ENCODE peak calls at places on chromosome 6, in four cellular contexts. H is NCI-H1694 treated with DMSO at 0.1 percent for 48 hours; U is CD8-positive, alpha-beta memory T cell; F is T-helper 1 cell. G is an unnamed sample.

GRCh38 chr6:161038229-161039003 is 46.8 kb downstream of the MAP3K4 start:
- DNase-seq in H (no peak), U (no peak), F (no peak), G (peak)

GRCh38 chr6:149147191-149147590 is 170.3 kb upstream of the TAB2 start:
- DNase-seq in H (no peak), U (no peak), F (no peak), G (no peak)

GRCh38 chr6:53432318-53433161 is 83.8 kb upstream of the ELOVL5 start:
- DNase-seq in H (no peak), U (no peak), F (no peak), G (no peak)

GRCh38 chr6:36853325-36853724 is 14.1 kb upstream of the CPNE5 start:
- DNase-seq in H (no peak), U (no peak), F (no peak), G (no peak)

GRCh38 chr6:135215160-135215559 is 34.1 kb downstream of the MYB start:
- DNase-seq in H (no peak), U (no peak), F (no peak), G (no peak)

GRCh38 chr6:28269492-28269891 is 2.5 kb downstream of the ZSCAN26 start:
- DNase-seq in H (no peak), U (no peak), F (no peak), G (no peak)

GRCh38 chr6:157194643-157195042 is 128.7 kb downstream of the TMEM242 start:
- DNase-seq in H (no peak), U (no peak), F (no peak), G (no peak)

GRCh38 chr6:159013229-159013628 is 13.2 kb upstream of the RSPH3 start:
- DNase-seq in H (no peak), U (no peak), F (no peak), G (no peak)

GRCh38 chr6:108676555-108676954 is 115.8 kb downstream of the FOXO3 start:
- DNase-seq in H (no peak), U (no peak), F (no peak), G (no peak)

GRCh38 chr6:46815130-46815529 is 21.9 kb downstream of the MEP1A start:
- DNase-seq in H (no peak), U (no peak), F (no peak), G (no peak)

GRCh38 chr6:4327841-4328240 is 192.5 kb upstream of the ECI2 start:
- DNase-seq in H (no peak), U (no peak), F (no peak), G (no peak)

GRCh38 chr6:47484616-47485015 is 7.0 kb downstream of the CD2AP start:
- DNase-seq in H (no peak), U (no peak), F (no peak), G (no peak)

GRCh38 chr6:140782941-140783340 is 1349.8 kb upstream of the GJE1 start:
- DNase-seq in H (no peak), U (no peak), F (no peak), G (no peak)

GRCh38 chr6:83474309-83474708 is 38.0 kb upstream of the PRSS35 start:
- DNase-seq in H (no peak), U (no peak), F (no peak), G (no peak)

GRCh38 chr6:142047934-142048592 is 84.7 kb upstream of the GJE1 start:
- DNase-seq in H (no peak), U (no peak), F (no peak), G (no peak)

GRCh38 chr6:48378874-48379407 is 267.9 kb upstream of the PTCHD4 start:
- DNase-seq in H (no peak), U (no peak), F (no peak), G (peak)

GRCh38 chr6:88855521-88856152 is 107.8 kb downstream of the RNGTT start:
- DNase-seq in H (peak), U (no peak), F (no peak), G (peak)

GRCh38 chr6:7727951-7728854 is 2.3 kb downstream of the BMP6 start:
- DNase-seq in H (peak), U (no peak), F (no peak), G (no peak)

GRCh38 chr6:100101656-100102055 is 107.6 kb upstream of the MCHR2 start:
- DNase-seq in H (no peak), U (no peak), F (no peak), G (no peak)

GRCh38 chr6:44603044-44603686 is 215.7 kb downstream of the CDC5L start:
- DNase-seq in H (no peak), U (no peak), F (no peak), G (no peak)

GRCh38 chr6:37056439-37057127 is 51.1 kb downstream of the FGD2 start:
- DNase-seq in H (no peak), U (no peak), F (no peak), G (no peak)

GRCh38 chr6:154510144-154510905 is at the start of gene CNKSR3:
- DNase-seq in H (peak), U (no peak), F (no peak), G (no peak)

GRCh38 chr6:167799033-167799933 is 27.4 kb upstream of the AFDN start:
- DNase-seq in H (peak), U (no peak), F (no peak), G (peak)

GRCh38 chr6:143743256-143744166 is 65.7 kb downstream of the PHACTR2 start:
- DNase-seq in H (no peak), U (no peak), F (no peak), G (peak)

GRCh38 chr6:21382821-21383455 is 210.6 kb upstream of the SOX4 start:
- DNase-seq in H (no peak), U (no peak), F (no peak), G (no peak)

GRCh38 chr6:104404377-104404776 is 455.3 kb downstream of the HACE1 start:
- DNase-seq in H (no peak), U (no peak), F (no peak), G (no peak)

GRCh38 chr6:36337814-36338213 is 1.1 kb upstream of the BNIP5 start:
- DNase-seq in H (no peak), U (no peak), F (no peak), G (no peak)

GRCh38 chr6:96433950-96434349 is 87.7 kb upstream of the UFL1 start:
- DNase-seq in H (no peak), U (no peak), F (no peak), G (no peak)

GRCh38 chr6:6191476-6191875 is 129.0 kb downstream of the F13A1 start:
- DNase-seq in H (no peak), U (no peak), F (no peak), G (no peak)

GRCh38 chr6:45882671-45883070 is 133.0 kb downstream of the CLIC5 start:
- DNase-seq in H (no peak), U (no peak), F (no peak), G (no peak)

GRCh38 chr6:75449625-75450206 is 43.9 kb downstream of the FILIP1 start:
- DNase-seq in H (no peak), U (no peak), F (no peak), G (no peak)

GRCh38 chr6:4860387-4860786 is 84.2 kb downstream of the CDYL start:
- DNase-seq in H (no peak), U (no peak), F (no peak), G (no peak)

GRCh38 chr6:36616888-36617521 is 22.8 kb downstream of the SRSF3 start:
- DNase-seq in H (peak), U (no peak), F (no peak), G (peak)

GRCh38 chr6:167576050-167576741 is 250.5 kb upstream of the AFDN start:
- DNase-seq in H (no peak), U (no peak), F (no peak), G (no peak)

GRCh38 chr6:102298066-102298465 is 904.6 kb downstream of the GRIK2 start:
- DNase-seq in H (no peak), U (no peak), F (no peak), G (peak)

GRCh38 chr6:167685654-167686053 is 141.1 kb upstream of the AFDN start:
- DNase-seq in H (peak), U (no peak), F (no peak), G (no peak)

GRCh38 chr6:132932566-132932965 is 118.2 kb downstream of the RPS12 start:
- DNase-seq in H (no peak), U (no peak), F (no peak), G (no peak)

GRCh38 chr6:3899970-3900439 is 50.8 kb downstream of the FAM50B start:
- DNase-seq in H (no peak), U (no peak), F (no peak), G (no peak)

GRCh38 chr6:65289491-65289890 is 417.5 kb downstream of the EYS start:
- DNase-seq in H (no peak), U (no peak), F (no peak), G (no peak)

G was measured in NCI-H446.